ENCODE peak calls at places on chromosomes 3 and 15, in six cellular contexts. L, S, H, J, O and Y are unnamed samples.

GRCh38 chr3:189809583-189809982 is 178.4 kb downstream of the TP63 start:
- DNase-seq in J (no peak), H (no peak), L (no peak), O (no peak), S (no peak), Y (no peak)

GRCh38 chr3:189233225-189233858 is 61.6 kb downstream of the TPRG1 start:
- DNase-seq in S (no peak), O (peak; percentile 79), H (peak; percentile 29), L (peak; percentile 66), J (peak; percentile 83), Y (peak; percentile 17)

GRCh38 chr3:99442599-99442998 is 195.8 kb upstream of the COL8A1 start:
- DNase-seq in L (no peak), H (no peak), O (no peak), J (no peak), S (no peak), Y (no peak)

GRCh38 chr3:107956991-107957467 is 133.8 kb downstream of the CD47 start:
- DNase-seq in O (peak; percentile 97), J (no peak), L (peak; percentile 86), S (peak; percentile 75), H (no peak), Y (no peak)

GRCh38 chr3:196624008-196624790 is 15.3 kb upstream of the NRROS start:
- DNase-seq in S (no peak), L (no peak), H (no peak), J (no peak), O (no peak), Y (peak; percentile 67)

GRCh38 chr15:90620379-90621134 is 90.8 kb downstream of the CRTC3 start:
- DNase-seq in L (no peak), J (no peak), O (no peak), H (peak; percentile 72), S (no peak), Y (peak; percentile 84)

GRCh38 chr15:48507416-48508065 is 138.0 kb downstream of the FBN1 start:
- DNase-seq in J (peak; percentile 70), S (no peak), O (peak; percentile 81), H (peak; percentile 41), L (no peak), Y (peak; percentile 39)

GRCh38 chr3:20078194-20078709 is 38.0 kb downstream of the KAT2B start:
- DNase-seq in S (no peak), O (no peak), H (no peak), J (peak; percentile 10), L (no peak), Y (no peak)

GRCh38 chr3:145911016-145911415 is 250.0 kb downstream of the PLOD2 start:
- DNase-seq in H (no peak), J (no peak), O (peak; percentile 74), L (no peak), S (no peak), Y (no peak)

GRCh38 chr3:145692751-145693150 is 468.2 kb downstream of the PLOD2 start:
- DNase-seq in S (no peak), L (no peak), H (no peak), J (no peak), O (no peak), Y (no peak)

GRCh38 chr3:146542179-146542578 is 2.2 kb downstream of the PLSCR1 start:
- DNase-seq in J (no peak), H (no peak), S (no peak), L (no peak), O (peak; percentile 78), Y (no peak)

GRCh38 chr3:107421881-107422280 is 44.6 kb downstream of the CCDC54 start:
- DNase-seq in L (no peak), H (no peak), S (no peak), O (no peak), J (no peak), Y (no peak)

GRCh38 chr15:54273928-54274327 is 295.7 kb downstream of the UNC13C start:
- DNase-seq in L (no peak), O (no peak), H (peak; percentile 1), J (no peak), S (no peak), Y (no peak)

GRCh38 chr3:29202368-29202767 is 78.5 kb upstream of the RBMS3 start:
- DNase-seq in O (peak; percentile 36), S (no peak), L (no peak), H (no peak), J (peak; percentile 14), Y (no peak)

GRCh38 chr3:59456852-59457485 is 407.1 kb upstream of the CFAP20DC start:
- DNase-seq in O (no peak), H (no peak), S (no peak), L (no peak), J (peak; percentile 15), Y (peak; percentile 35)

GRCh38 chr3:23071758-23072157 is 131.4 kb upstream of the UBE2E2 start:
- DNase-seq in S (no peak), J (no peak), L (no peak), H (peak; percentile 60), O (no peak), Y (peak; percentile 50)

GRCh38 chr3:68878322-68878721 is 54.0 kb downstream of the TAFA4 start:
- DNase-seq in H (peak; percentile 16), J (peak; percentile 17), O (peak; percentile 25), S (no peak), L (no peak), Y (no peak)

GRCh38 chr3:43582876-43583275 is 38.9 kb downstream of the ANO10 start:
- DNase-seq in O (no peak), J (no peak), H (no peak), L (no peak), S (no peak), Y (no peak)

GRCh38 chr3:124995460-124995994 is 60.3 kb downstream of the HEG1 start:
- DNase-seq in L (peak; percentile 72), O (peak; percentile 61), S (no peak), J (peak; percentile 57), H (peak; percentile 42), Y (peak; percentile 75)

GRCh38 chr3:177282028-177282655 is 84.9 kb upstream of the TBL1XR1 start:
- DNase-seq in H (peak; percentile 78), J (no peak), S (no peak), O (no peak), L (no peak), Y (no peak)

GRCh38 chr15:43483306-43484128 is 9.4 kb downstream of the TP53BP1 start:
- DNase-seq in L (no peak), J (peak; percentile 19), S (no peak), O (peak; percentile 50), H (peak; percentile 45), Y (no peak)

GRCh38 chr15:71055461-71055860 is 59.8 kb upstream of the THSD4 start:
- DNase-seq in S (no peak), H (no peak), L (no peak), O (peak; percentile 67), J (peak; percentile 63), Y (no peak)

GRCh38 chr3:45830121-45830520 is 11.8 kb downstream of the LZTFL1 start:
- DNase-seq in O (no peak), J (no peak), L (no peak), S (no peak), H (no peak), Y (no peak)

DNA sequence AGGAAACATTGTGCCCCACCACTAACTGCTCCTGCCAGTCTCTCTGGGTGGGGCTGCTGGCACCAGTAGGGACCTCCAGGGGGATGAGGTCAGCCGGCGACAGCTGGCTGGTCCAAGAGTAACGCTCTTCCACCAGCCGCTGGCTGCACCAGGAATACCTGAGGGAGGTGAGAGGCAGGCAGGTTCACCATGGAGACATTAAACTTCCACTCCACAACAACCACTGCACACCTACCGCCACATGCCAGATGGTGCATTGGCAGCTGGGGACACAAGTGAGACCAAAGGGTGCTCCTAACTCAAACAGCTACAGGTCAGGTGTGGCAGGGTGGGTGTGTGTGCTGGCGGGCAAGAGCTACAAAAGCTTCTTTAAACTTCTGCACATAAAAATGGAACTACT is 4.5 kb downstream of the POLG start:
- DNase-seq in H (no peak), L (no peak), O (no peak), J (no peak), S (no peak), Y (no peak)
- TF ChIP-seq CTCF in H (no peak), L (no peak), O (no peak), J (no peak), S (no peak), Y (no peak)

GRCh38 chr3:143971367-143972154 is at the start of gene DIPK2A:
- DNase-seq in H (peak; percentile 94), L (peak; percentile 97), S (peak; percentile 97), J (peak; percentile 96), O (peak; percentile 92), Y (peak; percentile 89)

GRCh38 chr3:143973352-143974021 is 1.9 kb downstream of the DIPK2A start:
- DNase-seq in L (no peak), O (peak; percentile 46), H (no peak), S (no peak), J (peak; percentile 32), Y (no peak)

GRCh38 chr3:143974181-143974876 is 2.7 kb downstream of the DIPK2A start:
- DNase-seq in J (peak; percentile 7), S (no peak), H (no peak), L (no peak), O (no peak), Y (no peak)

GRCh38 chr3:143972155-143972494 is 502 bp downstream of the DIPK2A start:
- DNase-seq in H (no peak), J (no peak), L (no peak), S (no peak), O (no peak), Y (no peak)

GRCh38 chr3:143972495-143973351 is 1.1 kb downstream of the DIPK2A start:
- DNase-seq in H (peak; percentile 88), O (peak; percentile 86), S (peak; percentile 90), L (peak; percentile 84), J (peak; percentile 88), Y (peak; percentile 62)
- TF ChIP-seq CTCF in H (peak; percentile 67), O (peak; percentile 54), S (peak; percentile 51), L (peak; percentile 39), J (peak; percentile 60), Y (peak; percentile 49)

DNA sequence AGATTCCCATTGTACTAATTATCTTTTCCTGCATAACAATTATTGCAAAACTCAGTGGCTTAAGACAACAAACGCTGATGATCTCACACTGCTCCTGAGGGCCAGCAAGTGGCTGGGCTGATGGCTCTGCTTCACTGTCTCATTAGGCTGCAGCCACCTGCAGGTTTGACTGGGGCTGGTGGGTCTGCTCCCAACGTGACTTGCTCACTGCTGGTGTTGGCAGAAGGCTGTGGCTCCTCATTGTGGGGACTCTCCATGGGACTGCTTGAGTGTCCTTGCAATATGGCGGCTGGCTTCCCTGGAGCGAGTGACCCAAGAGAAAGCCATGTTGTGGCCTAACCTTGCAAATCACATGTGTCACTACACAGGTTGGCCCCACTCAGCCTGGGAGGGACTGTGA is 71.1 kb downstream of the PLXNA1 start:
- DNase-seq in O (peak; percentile 20), S (peak; percentile 7), J (peak; percentile 30), L (peak; percentile 58), H (no peak), Y (no peak)
- TF ChIP-seq CTCF in O (no peak), S (no peak), J (no peak), L (no peak), H (no peak), Y (no peak)

GRCh38 chr3:195258449-195259145 is 12.4 kb downstream of the XXYLT1 start:
- DNase-seq in J (peak; percentile 37), O (no peak), L (no peak), S (no peak), H (peak; percentile 81), Y (peak; percentile 6)
- TF ChIP-seq CTCF in J (no peak), O (no peak), L (no peak), S (no peak), H (no peak), Y (no peak)